ENCODE peak calls at places on chromosome 2, in ten cellular contexts. One of them, this sample, is unnamed.

GRCh38 chr2:11140492-11140891 is 14.8 kb upstream of the SLC66A3 start:
- DNase-seq in keratinocyte: no peak
- DNase-seq in K562: no peak
- DNase-seq in NB4: no peak
- DNase-seq in fibroblast of lung: peak; percentile 69
- DNase-seq in neural progenitor cell: no peak
- DNase-seq in IMR-90: peak; percentile 62
- DNase-seq in tibial artery: no peak
- DNase-seq in colonic mucosa: no peak
- DNase-seq in epithelial cell of esophagus: peak; percentile 36
- DNase-seq in this sample: no peak

GRCh38 chr2:24891201-24891600 is 28.8 kb downstream of the ADCY3 start:
- DNase-seq in IMR-90: peak; percentile 18
- DNase-seq in keratinocyte: no peak
- DNase-seq in NB4: no peak
- DNase-seq in colonic mucosa: no peak
- DNase-seq in epithelial cell of esophagus: peak; percentile 17
- DNase-seq in K562: no peak
- DNase-seq in neural progenitor cell: no peak
- DNase-seq in tibial artery: no peak
- DNase-seq in fibroblast of lung: no peak
- DNase-seq in this sample: no peak

GRCh38 chr2:150911766-150912280 is 349.8 kb downstream of the RBM43 start:
- DNase-seq in keratinocyte: no peak
- DNase-seq in epithelial cell of esophagus: peak; percentile 73
- DNase-seq in neural progenitor cell: no peak
- DNase-seq in tibial artery: peak; percentile 84
- DNase-seq in colonic mucosa: peak; percentile 37
- DNase-seq in fibroblast of lung: peak; percentile 82
- DNase-seq in NB4: peak; percentile 92
- DNase-seq in K562: no peak
- DNase-seq in IMR-90: peak; percentile 95
- DNase-seq in this sample: no peak

GRCh38 chr2:62217421-62217820 is 21.5 kb downstream of the B3GNT2 start:
- DNase-seq in IMR-90: no peak
- DNase-seq in tibial artery: no peak
- DNase-seq in keratinocyte: no peak
- DNase-seq in K562: no peak
- DNase-seq in colonic mucosa: no peak
- DNase-seq in fibroblast of lung: no peak
- DNase-seq in NB4: no peak
- DNase-seq in neural progenitor cell: no peak
- DNase-seq in epithelial cell of esophagus: no peak
- DNase-seq in this sample: no peak

GRCh38 chr2:237600205-237600846 is 9.8 kb upstream of the RAB17 start:
- DNase-seq in keratinocyte: no peak
- DNase-seq in IMR-90: peak; percentile 71
- DNase-seq in fibroblast of lung: peak; percentile 30
- DNase-seq in tibial artery: peak; percentile 92
- DNase-seq in K562: no peak
- DNase-seq in epithelial cell of esophagus: no peak
- DNase-seq in colonic mucosa: no peak
- DNase-seq in neural progenitor cell: no peak
- DNase-seq in NB4: no peak
- DNase-seq in this sample: no peak

GRCh38 chr2:211089127-211089526 is 532.7 kb downstream of the CPS1 start:
- DNase-seq in NB4: no peak
- DNase-seq in neural progenitor cell: no peak
- DNase-seq in epithelial cell of esophagus: no peak
- DNase-seq in keratinocyte: no peak
- DNase-seq in tibial artery: no peak
- DNase-seq in fibroblast of lung: no peak
- DNase-seq in IMR-90: no peak
- DNase-seq in K562: no peak
- DNase-seq in colonic mucosa: no peak
- DNase-seq in this sample: peak; percentile 7

GRCh38 chr2:26784570-26785234 is 1.2 kb upstream of the CENPA start:
- DNase-seq in K562: no peak
- DNase-seq in epithelial cell of esophagus: no peak
- DNase-seq in neural progenitor cell: no peak
- DNase-seq in fibroblast of lung: no peak
- DNase-seq in tibial artery: no peak
- DNase-seq in IMR-90: no peak
- DNase-seq in NB4: no peak
- DNase-seq in colonic mucosa: no peak
- DNase-seq in keratinocyte: no peak
- DNase-seq in this sample: no peak

GRCh38 chr2:231241755-231242507 is 43.5 kb downstream of the ARMC9 start:
- DNase-seq in tibial artery: no peak
- DNase-seq in epithelial cell of esophagus: no peak
- DNase-seq in colonic mucosa: no peak
- DNase-seq in NB4: peak; percentile 62
- DNase-seq in neural progenitor cell: no peak
- DNase-seq in fibroblast of lung: no peak
- DNase-seq in K562: no peak
- DNase-seq in keratinocyte: no peak
- DNase-seq in IMR-90: no peak
- DNase-seq in this sample: no peak

GRCh38 chr2:27545348-27546141 is 37.3 kb upstream of the ZNF512 start:
- DNase-seq in K562: no peak
- DNase-seq in keratinocyte: peak; percentile 40
- DNase-seq in NB4: no peak
- DNase-seq in tibial artery: no peak
- DNase-seq in neural progenitor cell: no peak
- DNase-seq in IMR-90: peak; percentile 69
- DNase-seq in fibroblast of lung: peak; percentile 62
- DNase-seq in epithelial cell of esophagus: peak; percentile 76
- DNase-seq in colonic mucosa: no peak
- DNase-seq in this sample: peak; percentile 39

DNA sequence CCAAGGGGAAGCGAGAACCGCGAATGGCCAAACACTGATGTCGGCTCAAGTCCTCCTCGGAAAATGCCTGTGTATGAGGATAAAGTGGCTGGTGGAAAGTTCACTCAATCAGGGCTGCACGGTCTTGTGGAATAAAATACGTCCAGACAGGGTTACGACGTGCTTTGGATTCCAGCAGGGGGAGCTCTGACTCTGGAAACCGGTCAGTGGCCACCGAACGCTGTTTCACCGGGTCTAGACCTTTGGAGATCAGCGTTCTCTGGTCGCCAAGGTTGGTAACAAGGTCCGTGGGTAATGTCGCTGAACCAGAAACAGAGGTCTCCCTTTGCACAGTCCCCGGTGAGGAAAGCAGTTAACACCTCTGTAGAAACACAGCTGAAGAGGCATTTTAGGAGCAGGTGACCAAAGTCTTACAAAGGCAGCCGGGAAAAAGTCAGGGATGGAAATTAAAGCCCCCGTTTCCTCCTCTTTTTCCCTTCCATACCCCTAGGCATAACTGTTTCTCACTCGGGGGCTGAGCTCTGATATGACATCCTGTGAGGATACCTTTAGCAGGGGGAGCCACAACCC is 47.8 kb downstream of the CDCA7 start:
- DNase-seq in tibial artery: peak; percentile 80
- DNase-seq in neural progenitor cell: peak; percentile 92
- DNase-seq in IMR-90: peak; percentile 79
- DNase-seq in keratinocyte: peak; percentile 28
- DNase-seq in colonic mucosa: peak; percentile 86
- DNase-seq in fibroblast of lung: peak; percentile 65
- DNase-seq in NB4: peak; percentile 88
- DNase-seq in K562: peak; percentile 84
- DNase-seq in epithelial cell of esophagus: peak; percentile 79
- DNase-seq in this sample: peak; percentile 93
- H3K4me3 ChIP-seq in tibial artery: no peak overlapping the region
- H3K4me3 ChIP-seq in neural progenitor cell: peak overlapping the region; percentile 45
- H3K4me3 ChIP-seq in IMR-90: no peak overlapping the region
- H3K4me3 ChIP-seq in keratinocyte: peak overlapping the region; percentile 16
- H3K4me3 ChIP-seq in colonic mucosa: no peak overlapping the region
- H3K4me3 ChIP-seq in fibroblast of lung: no peak overlapping the region
- H3K4me3 ChIP-seq in NB4: no peak overlapping the region
- H3K4me3 ChIP-seq in K562: no peak overlapping the region
- H3K4me3 ChIP-seq in epithelial cell of esophagus: no peak overlapping the region
- H3K4me3 ChIP-seq in this sample: no peak overlapping the region

GRCh38 chr2:45770773-45771172 is 119.3 kb downstream of the PRKCE start:
- DNase-seq in fibroblast of lung: peak; percentile 68
- DNase-seq in IMR-90: peak; percentile 60
- DNase-seq in tibial artery: no peak
- DNase-seq in keratinocyte: no peak
- DNase-seq in colonic mucosa: no peak
- DNase-seq in neural progenitor cell: no peak
- DNase-seq in K562: no peak
- DNase-seq in NB4: no peak
- DNase-seq in epithelial cell of esophagus: no peak
- DNase-seq in this sample: no peak
- H3K4me3 ChIP-seq in fibroblast of lung: peak overlapping the region; percentile 31
- H3K4me3 ChIP-seq in IMR-90: peak overlapping the region; percentile 44
- H3K4me3 ChIP-seq in tibial artery: no peak overlapping the region
- H3K4me3 ChIP-seq in keratinocyte: no peak overlapping the region
- H3K4me3 ChIP-seq in colonic mucosa: no peak overlapping the region
- H3K4me3 ChIP-seq in neural progenitor cell: no peak overlapping the region
- H3K4me3 ChIP-seq in K562: no peak overlapping the region
- H3K4me3 ChIP-seq in NB4: no peak overlapping the region
- H3K4me3 ChIP-seq in epithelial cell of esophagus: no peak overlapping the region
- H3K4me3 ChIP-seq in this sample: no peak overlapping the region

GRCh38 chr2:45011621-45012602 is 2.7 kb upstream of the SIX2 start:
- DNase-seq in NB4: peak; percentile 24
- DNase-seq in keratinocyte: no peak
- DNase-seq in K562: no peak
- DNase-seq in epithelial cell of esophagus: no peak
- DNase-seq in neural progenitor cell: no peak
- DNase-seq in tibial artery: no peak
- DNase-seq in IMR-90: no peak
- DNase-seq in colonic mucosa: no peak
- DNase-seq in fibroblast of lung: no peak
- DNase-seq in this sample: no peak

GRCh38 chr2:45013229-45014015 is 4.2 kb upstream of the SIX2 start:
- DNase-seq in keratinocyte: no peak
- DNase-seq in tibial artery: no peak
- DNase-seq in IMR-90: no peak
- DNase-seq in K562: no peak
- DNase-seq in colonic mucosa: no peak
- DNase-seq in epithelial cell of esophagus: no peak
- DNase-seq in fibroblast of lung: no peak
- DNase-seq in NB4: no peak
- DNase-seq in neural progenitor cell: peak; percentile 59
- DNase-seq in this sample: no peak

GRCh38 chr2:45012733-45013132 is 3.5 kb upstream of the SIX2 start:
- DNase-seq in epithelial cell of esophagus: no peak
- DNase-seq in fibroblast of lung: no peak
- DNase-seq in K562: no peak
- DNase-seq in colonic mucosa: no peak
- DNase-seq in tibial artery: no peak
- DNase-seq in keratinocyte: no peak
- DNase-seq in IMR-90: no peak
- DNase-seq in neural progenitor cell: no peak
- DNase-seq in NB4: no peak
- DNase-seq in this sample: no peak

GRCh38 chr2:45010706-45011036 is 1.4 kb upstream of the SIX2 start:
- DNase-seq in NB4: no peak
- DNase-seq in epithelial cell of esophagus: no peak
- DNase-seq in fibroblast of lung: no peak
- DNase-seq in colonic mucosa: no peak
- DNase-seq in K562: no peak
- DNase-seq in keratinocyte: no peak
- DNase-seq in IMR-90: no peak
- DNase-seq in neural progenitor cell: peak; percentile 31
- DNase-seq in tibial artery: no peak
- DNase-seq in this sample: no peak

DNA sequence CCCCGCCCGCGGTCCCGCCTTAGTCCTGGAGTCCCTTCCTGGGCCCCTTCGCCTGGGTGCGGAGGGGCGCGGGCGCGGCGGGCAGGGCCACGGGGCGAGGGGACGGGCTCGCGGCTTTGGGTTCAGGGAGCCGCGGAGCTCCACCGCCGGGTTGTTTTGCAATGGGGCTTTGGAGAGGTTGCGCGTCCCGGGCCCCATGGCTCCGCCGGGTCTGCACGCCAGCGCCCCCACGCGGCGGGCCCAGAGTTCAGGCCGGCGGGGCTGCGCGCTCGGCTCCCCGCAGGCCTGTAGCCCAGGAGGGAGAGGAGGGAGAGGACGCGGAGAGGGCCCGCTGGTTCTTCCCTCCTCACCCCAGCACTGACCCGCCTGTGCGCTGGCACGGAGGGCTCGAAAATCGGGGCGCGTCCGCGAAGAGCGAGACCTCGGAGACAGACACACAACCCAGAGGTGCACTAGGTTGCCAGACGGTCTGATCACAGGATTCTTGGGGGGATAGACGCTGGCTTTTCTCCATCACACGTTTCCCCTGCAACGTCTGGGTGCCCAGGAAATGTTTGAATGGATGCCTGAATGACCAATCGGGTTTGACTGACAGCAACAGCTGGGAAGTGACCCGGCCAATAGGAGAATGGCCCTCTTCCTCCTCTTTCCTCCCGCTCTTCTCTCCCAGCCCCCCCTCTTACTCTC is 4.9 kb upstream of the SIX2 start:
- DNase-seq in K562: peak; percentile 61
- DNase-seq in neural progenitor cell: peak; percentile 89
- DNase-seq in epithelial cell of esophagus: peak; percentile 69
- DNase-seq in fibroblast of lung: peak; percentile 20
- DNase-seq in colonic mucosa: no peak
- DNase-seq in keratinocyte: no peak
- DNase-seq in IMR-90: no peak
- DNase-seq in tibial artery: peak; percentile 81
- DNase-seq in NB4: peak; percentile 78
- DNase-seq in this sample: no peak
- H3K4me3 ChIP-seq in K562: no peak overlapping the region
- H3K4me3 ChIP-seq in neural progenitor cell: peak overlapping the region; percentile 58
- H3K4me3 ChIP-seq in epithelial cell of esophagus: peak overlapping the region; percentile 25
- H3K4me3 ChIP-seq in fibroblast of lung: no peak overlapping the region
- H3K4me3 ChIP-seq in colonic mucosa: peak overlapping the region; percentile 28
- H3K4me3 ChIP-seq in keratinocyte: peak overlapping the region; percentile 35
- H3K4me3 ChIP-seq in IMR-90: no peak overlapping the region
- H3K4me3 ChIP-seq in tibial artery: peak overlapping the region; percentile 54
- H3K4me3 ChIP-seq in NB4: no peak overlapping the region
- H3K4me3 ChIP-seq in this sample: no peak overlapping the region

DNA sequence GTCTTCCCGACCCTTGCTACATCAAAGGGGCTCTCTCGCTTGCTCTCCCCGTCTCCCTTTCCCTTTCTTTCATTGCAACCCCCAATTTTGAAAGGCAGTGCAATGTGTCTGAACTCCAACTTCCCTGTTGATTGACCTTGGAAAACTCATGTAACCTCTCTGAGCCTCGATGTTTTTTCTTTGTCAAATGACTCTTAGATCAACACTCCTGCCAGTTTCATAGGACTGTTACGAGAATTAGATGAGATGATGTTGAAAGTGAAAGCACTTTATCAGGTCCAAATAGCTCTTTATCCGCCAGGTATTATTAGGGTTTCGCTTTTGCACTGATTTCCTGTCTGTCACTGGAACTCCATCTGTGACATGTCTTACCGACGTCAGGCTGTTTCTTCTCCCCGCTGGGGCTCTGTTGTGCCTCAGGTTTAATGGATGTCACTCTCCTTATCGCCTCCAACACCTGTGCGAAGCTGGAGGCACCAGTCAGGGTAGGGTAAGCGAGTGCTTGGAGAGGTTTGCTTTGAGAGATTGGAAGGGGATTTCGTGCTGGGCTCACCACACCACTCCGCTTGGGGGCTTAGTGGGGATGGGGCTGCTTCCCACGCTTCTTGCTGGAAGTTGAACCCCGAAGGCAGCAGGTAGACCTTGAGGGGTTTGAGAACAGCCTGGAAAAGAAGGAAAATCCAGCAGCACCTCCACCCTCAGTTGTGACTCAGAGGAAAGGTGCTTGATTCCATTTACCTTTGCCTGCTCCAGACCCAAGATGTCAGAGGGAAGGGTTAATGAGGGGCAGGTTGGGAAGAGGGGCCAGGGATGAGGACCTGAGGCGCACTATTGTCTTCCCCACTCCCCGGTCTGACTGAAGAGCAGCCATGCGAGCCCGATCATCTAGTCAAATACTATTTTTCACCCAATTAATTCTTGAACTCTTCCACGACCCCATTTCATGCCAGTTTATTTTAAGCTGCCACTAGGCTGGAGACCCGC is 4.3 kb downstream of the GAD1 start:
- DNase-seq in fibroblast of lung: no peak
- DNase-seq in keratinocyte: no peak
- DNase-seq in NB4: no peak
- DNase-seq in IMR-90: no peak
- DNase-seq in tibial artery: no peak
- DNase-seq in K562: peak; percentile 58
- DNase-seq in neural progenitor cell: no peak
- DNase-seq in colonic mucosa: no peak
- DNase-seq in epithelial cell of esophagus: no peak
- DNase-seq in this sample: no peak
- H3K4me3 ChIP-seq in fibroblast of lung: no peak overlapping the region
- H3K4me3 ChIP-seq in keratinocyte: peak overlapping the region; percentile 45
- H3K4me3 ChIP-seq in NB4: no peak overlapping the region
- H3K4me3 ChIP-seq in IMR-90: no peak overlapping the region
- H3K4me3 ChIP-seq in tibial artery: no peak overlapping the region
- H3K4me3 ChIP-seq in K562: no peak overlapping the region
- H3K4me3 ChIP-seq in neural progenitor cell: peak overlapping the region; percentile 47
- H3K4me3 ChIP-seq in colonic mucosa: peak overlapping the region; percentile 5
- H3K4me3 ChIP-seq in epithelial cell of esophagus: no peak overlapping the region
- H3K4me3 ChIP-seq in this sample: peak overlapping the region; percentile 40